ENCODE peak calls at places on chromosomes 1 and 21, in five cellular contexts. O is cardiac muscle cell, H is lung, P is left ventricle myocardium inferior, A is endothelial cell. Z is an unnamed sample.
A peak's percentile ranks its signal among the peaks of the same experiment; 100 is the strongest.

GRCh38 chr1:151512801-151513625 is 1.8 kb downstream of the CGN start:
- DNase-seq in O (no peak), H (peak; percentile 87), P (no peak), A (no peak), Z (no peak)

GRCh38 chr1:78645728-78646127 is 3.9 kb upstream of the IFI44 start:
- DNase-seq in O (no peak), H (no peak), P (no peak), A (no peak), Z (no peak)

GRCh38 chr1:32709075-32709474 is 6.5 kb upstream of the SYNC start:
- DNase-seq in O (no peak), H (no peak), P (no peak), A (no peak), Z (no peak)

GRCh38 chr1:28392027-28392652 is 22.6 kb downstream of the PHACTR4 start:
- DNase-seq in O (no peak), H (no peak), P (no peak), A (no peak), Z (no peak)

GRCh38 chr1:209768354-209768774 is 12.5 kb downstream of the TRAF3IP3 start:
- DNase-seq in O (no peak), H (no peak), P (no peak), A (no peak), Z (no peak)

GRCh38 chr1:30665621-30666020 is 57.8 kb downstream of the MATN1 start:
- DNase-seq in O (no peak), H (no peak), P (no peak), A (no peak), Z (no peak)

GRCh38 chr1:26786437-26787380 is 1.0 kb upstream of the PIGV start:
- DNase-seq in O (peak; percentile 73), H (peak; percentile 65), P (peak; percentile 67), A (peak; percentile 46), Z (peak; percentile 32)

GRCh38 chr1:90969241-90969640 is 52.6 kb downstream of the ZNF644 start:
- DNase-seq in O (no peak), H (no peak), P (no peak), A (no peak), Z (no peak)

GRCh38 chr1:151314137-151314875 is 12.9 kb downstream of the PI4KB start:
- DNase-seq in O (no peak), H (peak; percentile 72), P (peak; percentile 86), A (no peak), Z (no peak)

GRCh38 chr21:25561668-25562641 is 45.3 kb downstream of the MRPL39 start:
- DNase-seq in O (peak; percentile 45), H (peak; percentile 51), P (peak; percentile 35), A (peak; percentile 60), Z (peak; percentile 69)
- TF ChIP-seq CTCF in O (peak; percentile 42), H (no peak), P (peak; percentile 33), A (no peak), Z (no peak)

GRCh38 chr1:147717051-147717705 is 43.2 kb downstream of the GJA5 start:
- DNase-seq in O (no peak), H (no peak), P (no peak), A (no peak), Z (no peak)
- TF ChIP-seq CTCF in O (no peak), H (no peak), P (no peak), A (no peak), Z (no peak)

GRCh38 chr21:25963186-25963585 is 207.4 kb downstream of the APP start:
- DNase-seq in O (no peak), H (peak; percentile 33), P (no peak), A (no peak), Z (no peak)
- TF ChIP-seq CTCF in O (no peak), H (no peak), P (no peak), A (no peak), Z (no peak)

GRCh38 chr1:153277852-153278251 is 18.4 kb downstream of the LORICRIN start:
- DNase-seq in O (no peak), H (no peak), P (no peak), A (peak; percentile 48), Z (peak; percentile 50)
- TF ChIP-seq CTCF in O (peak; percentile 43), H (no peak), P (peak; percentile 41), A (peak; percentile 83), Z (peak; percentile 48)

DNA sequence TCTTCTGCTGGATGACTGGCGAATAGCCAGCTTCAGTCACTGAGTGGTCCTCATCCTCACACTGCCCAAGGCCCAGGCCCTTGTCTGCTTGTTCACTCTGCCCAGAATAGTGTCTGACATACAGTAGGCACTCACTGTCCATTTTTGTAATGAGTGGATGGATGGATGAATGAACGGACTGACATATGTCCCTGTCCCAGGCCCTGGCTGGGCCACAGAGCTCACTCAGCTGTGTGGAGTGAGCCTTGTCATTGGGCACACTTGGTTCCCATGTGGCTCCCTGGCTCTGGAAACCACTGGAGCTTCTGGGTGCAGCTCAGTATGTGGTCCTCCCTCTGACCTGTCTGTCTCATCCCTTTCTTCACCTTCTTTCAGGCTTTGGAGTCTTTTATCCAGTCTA is 36.7 kb downstream of the FOXO6 start:
- DNase-seq in O (no peak), H (no peak), P (no peak), A (no peak), Z (no peak)
- TF ChIP-seq CTCF in O (no peak), H (no peak), P (no peak), A (no peak), Z (no peak)